ENCODE peak calls at places on chromosomes 2 and 18, in eight cellular contexts. One of them, this sample, is unnamed.

GRCh38 chr2:234178309-234179030 is 128.0 kb downstream of the SPP2 start:
- DNase-seq in tibial artery: no peak
- DNase-seq in fibroblast of lung: peak; percentile 66
- DNase-seq in CD8-positive, alpha-beta T cell: no peak
- DNase-seq in heart right ventricle: no peak
- DNase-seq in body of pancreas: peak; percentile 30
- DNase-seq in mesendoderm: peak; percentile 31
- DNase-seq in PC-3: peak; percentile 83
- DNase-seq in this sample: no peak

GRCh38 chr2:136327162-136327852 is 209.4 kb upstream of the CXCR4 start:
- DNase-seq in tibial artery: no peak
- DNase-seq in fibroblast of lung: peak; percentile 45
- DNase-seq in CD8-positive, alpha-beta T cell: peak; percentile 71
- DNase-seq in heart right ventricle: no peak
- DNase-seq in body of pancreas: no peak
- DNase-seq in mesendoderm: peak; percentile 81
- DNase-seq in PC-3: peak; percentile 62
- DNase-seq in this sample: no peak

GRCh38 chr2:48525269-48525943 is 4.5 kb upstream of the STON1 start:
- DNase-seq in tibial artery: no peak
- DNase-seq in fibroblast of lung: no peak
- DNase-seq in CD8-positive, alpha-beta T cell: no peak
- DNase-seq in heart right ventricle: peak; percentile 42
- DNase-seq in body of pancreas: no peak
- DNase-seq in mesendoderm: no peak
- DNase-seq in PC-3: no peak
- DNase-seq in this sample: peak; percentile 80

GRCh38 chr2:29154610-29155009 is 39.4 kb downstream of the CLIP4 start:
- DNase-seq in tibial artery: no peak
- DNase-seq in fibroblast of lung: no peak
- DNase-seq in CD8-positive, alpha-beta T cell: no peak
- DNase-seq in heart right ventricle: no peak
- DNase-seq in body of pancreas: no peak
- DNase-seq in mesendoderm: no peak
- DNase-seq in PC-3: no peak
- DNase-seq in this sample: no peak

GRCh38 chr18:35267809-35268208 is 22.2 kb downstream of the ZSCAN30 start:
- DNase-seq in tibial artery: no peak
- DNase-seq in fibroblast of lung: no peak
- DNase-seq in CD8-positive, alpha-beta T cell: no peak
- DNase-seq in heart right ventricle: peak; percentile 11
- DNase-seq in body of pancreas: peak; percentile 52
- DNase-seq in mesendoderm: no peak
- DNase-seq in PC-3: no peak
- DNase-seq in this sample: peak; percentile 34

GRCh38 chr18:8526316-8526715 is 82.9 kb upstream of the RAB12 start:
- DNase-seq in tibial artery: no peak
- DNase-seq in fibroblast of lung: no peak
- DNase-seq in CD8-positive, alpha-beta T cell: no peak
- DNase-seq in heart right ventricle: no peak
- DNase-seq in body of pancreas: no peak
- DNase-seq in mesendoderm: no peak
- DNase-seq in PC-3: no peak
- DNase-seq in this sample: no peak

GRCh38 chr18:13318644-13319501 is 100.3 kb downstream of the LDLRAD4 start:
- DNase-seq in tibial artery: no peak
- DNase-seq in fibroblast of lung: peak; percentile 8
- DNase-seq in CD8-positive, alpha-beta T cell: no peak
- DNase-seq in heart right ventricle: no peak
- DNase-seq in body of pancreas: no peak
- DNase-seq in mesendoderm: no peak
- DNase-seq in PC-3: no peak
- DNase-seq in this sample: no peak

GRCh38 chr2:127361929-127362328 is 25.8 kb downstream of the MAP3K2 start:
- DNase-seq in tibial artery: no peak
- DNase-seq in fibroblast of lung: peak; percentile 38
- DNase-seq in CD8-positive, alpha-beta T cell: no peak
- DNase-seq in heart right ventricle: no peak
- DNase-seq in body of pancreas: no peak
- DNase-seq in mesendoderm: no peak
- DNase-seq in PC-3: peak; percentile 13
- DNase-seq in this sample: no peak

GRCh38 chr2:128361376-128362131 is 42.9 kb upstream of the HS6ST1 start:
- DNase-seq in tibial artery: peak; percentile 13
- DNase-seq in fibroblast of lung: no peak
- DNase-seq in CD8-positive, alpha-beta T cell: no peak
- DNase-seq in heart right ventricle: no peak
- DNase-seq in body of pancreas: peak; percentile 88
- DNase-seq in mesendoderm: no peak
- DNase-seq in PC-3: no peak
- DNase-seq in this sample: no peak

GRCh38 chr2:128362889-128363228 is 44.2 kb upstream of the HS6ST1 start:
- DNase-seq in tibial artery: peak; percentile 34
- DNase-seq in fibroblast of lung: peak; percentile 89
- DNase-seq in CD8-positive, alpha-beta T cell: no peak
- DNase-seq in heart right ventricle: no peak
- DNase-seq in body of pancreas: no peak
- DNase-seq in mesendoderm: peak; percentile 99
- DNase-seq in PC-3: no peak
- DNase-seq in this sample: no peak

GRCh38 chr2:128360711-128361110 is 42.0 kb upstream of the HS6ST1 start:
- DNase-seq in tibial artery: no peak
- DNase-seq in fibroblast of lung: no peak
- DNase-seq in CD8-positive, alpha-beta T cell: no peak
- DNase-seq in heart right ventricle: no peak
- DNase-seq in body of pancreas: no peak
- DNase-seq in mesendoderm: no peak
- DNase-seq in PC-3: no peak
- DNase-seq in this sample: no peak

GRCh38 chr2:128363991-128364390 is 45.3 kb upstream of the HS6ST1 start:
- DNase-seq in tibial artery: peak; percentile 17
- DNase-seq in fibroblast of lung: peak; percentile 27
- DNase-seq in CD8-positive, alpha-beta T cell: no peak
- DNase-seq in heart right ventricle: no peak
- DNase-seq in body of pancreas: no peak
- DNase-seq in mesendoderm: peak; percentile 77
- DNase-seq in PC-3: no peak
- DNase-seq in this sample: no peak

DNA sequence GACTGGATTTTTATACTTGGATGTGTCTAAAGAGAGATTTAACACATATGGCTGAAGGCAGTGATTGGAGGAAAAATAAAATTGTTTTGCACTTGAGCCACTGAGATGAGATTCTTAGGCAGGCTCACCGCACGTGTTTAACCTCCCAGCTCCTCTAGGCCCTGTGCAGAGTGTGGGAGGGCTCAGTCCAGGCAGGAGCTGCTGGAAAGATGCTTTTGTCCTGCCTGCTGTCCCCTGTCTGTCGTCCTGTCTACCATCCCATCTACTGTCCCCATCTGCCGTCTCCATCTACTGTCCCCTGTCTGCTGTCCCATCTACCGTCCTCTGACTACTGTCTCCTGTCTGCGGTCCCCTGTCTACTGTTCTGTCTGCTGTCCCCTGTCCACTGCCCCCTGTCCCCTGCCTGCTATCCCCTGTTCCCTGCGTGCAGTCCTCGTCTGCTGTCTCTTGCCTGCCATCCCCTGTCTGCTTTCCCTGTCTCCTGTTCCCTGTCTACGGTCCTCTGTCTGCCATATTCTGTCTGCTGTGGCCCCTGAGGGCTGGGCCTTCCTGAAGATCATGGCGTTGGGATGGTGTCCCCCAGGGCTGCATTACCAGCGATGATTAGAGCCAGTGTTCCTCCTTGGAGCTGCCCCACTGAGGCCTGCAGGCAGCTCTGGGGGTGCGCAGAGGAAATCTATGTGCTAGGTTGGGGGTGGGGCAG is 43.7 kb upstream of the HS6ST1 start:
- DNase-seq in tibial artery: peak; percentile 16
- DNase-seq in fibroblast of lung: no peak
- DNase-seq in CD8-positive, alpha-beta T cell: no peak
- DNase-seq in heart right ventricle: no peak
- DNase-seq in body of pancreas: no peak
- DNase-seq in mesendoderm: no peak
- DNase-seq in PC-3: no peak
- DNase-seq in this sample: no peak
- H3K4me3 ChIP-seq in tibial artery: no peak overlapping the region
- H3K4me3 ChIP-seq in fibroblast of lung: no peak overlapping the region
- H3K4me3 ChIP-seq in CD8-positive, alpha-beta T cell: no peak overlapping the region
- H3K4me3 ChIP-seq in heart right ventricle: no peak overlapping the region
- H3K4me3 ChIP-seq in body of pancreas: no peak overlapping the region
- H3K4me3 ChIP-seq in mesendoderm: no peak overlapping the region
- H3K4me3 ChIP-seq in PC-3: no peak overlapping the region
- H3K4me3 ChIP-seq in this sample: no peak overlapping the region

GRCh38 chr2:222311321-222311977 is 12.7 kb upstream of the PAX3 start:
- DNase-seq in tibial artery: no peak
- DNase-seq in fibroblast of lung: peak; percentile 32
- DNase-seq in CD8-positive, alpha-beta T cell: no peak
- DNase-seq in heart right ventricle: no peak
- DNase-seq in body of pancreas: no peak
- DNase-seq in mesendoderm: peak; percentile 79
- DNase-seq in PC-3: no peak
- DNase-seq in this sample: no peak

GRCh38 chr2:222313816-222314215 is 15.0 kb upstream of the PAX3 start:
- DNase-seq in tibial artery: no peak
- DNase-seq in fibroblast of lung: no peak
- DNase-seq in CD8-positive, alpha-beta T cell: no peak
- DNase-seq in heart right ventricle: no peak
- DNase-seq in body of pancreas: no peak
- DNase-seq in mesendoderm: no peak
- DNase-seq in PC-3: no peak
- DNase-seq in this sample: no peak

GRCh38 chr2:222310747-222311320 is 12.0 kb upstream of the PAX3 start:
- DNase-seq in tibial artery: no peak
- DNase-seq in fibroblast of lung: no peak
- DNase-seq in CD8-positive, alpha-beta T cell: no peak
- DNase-seq in heart right ventricle: no peak
- DNase-seq in body of pancreas: no peak
- DNase-seq in mesendoderm: no peak
- DNase-seq in PC-3: no peak
- DNase-seq in this sample: no peak

GRCh38 chr2:222309766-222310165 is 11.0 kb upstream of the PAX3 start:
- DNase-seq in tibial artery: no peak
- DNase-seq in fibroblast of lung: no peak
- DNase-seq in CD8-positive, alpha-beta T cell: no peak
- DNase-seq in heart right ventricle: no peak
- DNase-seq in body of pancreas: no peak
- DNase-seq in mesendoderm: no peak
- DNase-seq in PC-3: no peak
- DNase-seq in this sample: no peak

DNA sequence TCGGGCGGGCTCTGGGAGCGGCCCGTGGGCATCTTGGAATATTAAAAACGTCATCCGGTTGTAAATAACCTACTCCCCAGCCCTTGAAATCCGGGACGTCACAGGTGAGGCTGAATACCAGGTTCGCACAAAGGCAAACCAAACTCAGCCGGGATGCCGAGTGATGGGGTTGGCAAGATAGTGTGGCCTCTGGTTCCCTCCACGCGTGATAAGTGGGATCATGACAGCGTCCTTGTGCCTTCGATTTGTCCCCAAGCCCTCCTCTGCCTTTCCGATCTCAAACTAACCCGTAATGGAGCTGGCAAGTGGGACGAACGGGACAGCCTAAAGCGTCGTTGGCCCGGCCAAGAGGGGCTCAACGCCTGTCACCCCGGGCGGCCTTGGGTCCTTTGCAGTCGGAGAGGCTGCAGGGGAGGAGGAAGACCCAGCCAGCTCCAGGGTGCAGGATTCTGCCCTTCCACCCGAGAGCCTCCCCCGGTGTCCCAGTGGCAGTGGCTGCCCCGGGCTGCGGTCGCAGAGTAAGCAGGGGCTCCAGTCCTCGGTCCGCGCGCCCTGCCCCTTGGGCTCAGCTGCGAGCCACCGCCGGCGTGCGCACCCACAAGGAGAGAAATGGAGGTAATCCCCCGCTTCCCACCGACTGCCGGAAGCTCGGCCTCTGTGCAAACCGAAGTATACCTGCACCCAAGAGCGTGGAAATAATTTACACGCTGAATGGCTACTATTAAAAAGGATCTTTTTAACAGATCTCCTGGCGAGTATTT is 13.4 kb upstream of the PAX3 start:
- DNase-seq in tibial artery: no peak
- DNase-seq in fibroblast of lung: no peak
- DNase-seq in CD8-positive, alpha-beta T cell: no peak
- DNase-seq in heart right ventricle: no peak
- DNase-seq in body of pancreas: no peak
- DNase-seq in mesendoderm: no peak
- DNase-seq in PC-3: no peak
- DNase-seq in this sample: no peak
- H3K27me3 ChIP-seq in tibial artery: no peaks in the 10 kb centered on the region
- H3K27me3 ChIP-seq in fibroblast of lung: peaks cover 54% of the 10 kb centered on the region
- H3K27me3 ChIP-seq in CD8-positive, alpha-beta T cell: peaks cover 35% of the 10 kb centered on the region
- H3K27me3 ChIP-seq in heart right ventricle: peaks cover 93% of the 10 kb centered on the region
- H3K27me3 ChIP-seq in body of pancreas: peaks cover 45% of the 10 kb centered on the region
- H3K27me3 ChIP-seq in mesendoderm: peaks cover 76% of the 10 kb centered on the region
- H3K27me3 ChIP-seq in PC-3: peaks cover 87% of the 10 kb centered on the region
- H3K27me3 ChIP-seq in this sample: peaks cover 3% of the 10 kb centered on the region

GRCh38 chr2:71831208-71831577 is 316.5 kb downstream of the CYP26B1 start:
- DNase-seq in tibial artery: peak; percentile 61
- DNase-seq in fibroblast of lung: peak; percentile 96
- DNase-seq in CD8-positive, alpha-beta T cell: no peak
- DNase-seq in heart right ventricle: peak; percentile 44
- DNase-seq in body of pancreas: no peak
- DNase-seq in mesendoderm: peak; percentile 45
- DNase-seq in PC-3: peak; percentile 43
- DNase-seq in this sample: peak; percentile 82
- H3K4me3 ChIP-seq in tibial artery: no peak overlapping the region
- H3K4me3 ChIP-seq in fibroblast of lung: no peak overlapping the region
- H3K4me3 ChIP-seq in CD8-positive, alpha-beta T cell: no peak overlapping the region
- H3K4me3 ChIP-seq in heart right ventricle: no peak overlapping the region
- H3K4me3 ChIP-seq in body of pancreas: no peak overlapping the region
- H3K4me3 ChIP-seq in mesendoderm: no peak overlapping the region
- H3K4me3 ChIP-seq in PC-3: no peak overlapping the region
- H3K4me3 ChIP-seq in this sample: no peak overlapping the region

GRCh38 chr2:1207962-1208510 is 205.2 kb upstream of the TPO start:
- DNase-seq in tibial artery: no peak
- DNase-seq in fibroblast of lung: no peak
- DNase-seq in CD8-positive, alpha-beta T cell: no peak
- DNase-seq in heart right ventricle: no peak
- DNase-seq in body of pancreas: no peak
- DNase-seq in mesendoderm: no peak
- DNase-seq in PC-3: no peak
- DNase-seq in this sample: no peak
- H3K27me3 ChIP-seq in tibial artery: no peaks in the 10 kb centered on the region
- H3K27me3 ChIP-seq in fibroblast of lung: no peaks in the 10 kb centered on the region
- H3K27me3 ChIP-seq in CD8-positive, alpha-beta T cell: no peaks in the 10 kb centered on the region
- H3K27me3 ChIP-seq in heart right ventricle: no peaks in the 10 kb centered on the region
- H3K27me3 ChIP-seq in body of pancreas: no peaks in the 10 kb centered on the region
- H3K27me3 ChIP-seq in mesendoderm: no peaks in the 10 kb centered on the region
- H3K27me3 ChIP-seq in PC-3: peaks cover 66% of the 10 kb centered on the region
- H3K27me3 ChIP-seq in this sample: no peaks in the 10 kb centered on the region

DNA sequence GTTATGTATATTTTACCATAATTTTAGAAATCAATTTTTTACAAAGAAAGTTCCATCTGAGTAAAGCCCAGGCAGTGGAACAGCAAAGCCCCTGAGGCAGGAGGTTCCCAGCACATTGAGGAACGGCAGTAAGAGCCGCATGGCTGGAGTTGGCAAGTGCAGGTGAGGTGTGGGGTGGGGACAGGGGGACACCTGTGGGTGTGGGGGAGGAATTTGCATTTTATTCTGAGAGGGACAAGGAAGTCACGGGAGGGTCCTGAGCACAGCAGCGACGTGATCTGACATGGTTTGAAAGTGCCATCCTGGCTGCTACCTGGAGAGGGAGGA is 16.1 kb upstream of the ADI1 start:
- DNase-seq in tibial artery: no peak
- DNase-seq in fibroblast of lung: no peak
- DNase-seq in CD8-positive, alpha-beta T cell: no peak
- DNase-seq in heart right ventricle: no peak
- DNase-seq in body of pancreas: no peak
- DNase-seq in mesendoderm: no peak
- DNase-seq in PC-3: no peak
- DNase-seq in this sample: peak; percentile 60
- H3K4me3 ChIP-seq in tibial artery: peak overlapping the region; percentile 51
- H3K4me3 ChIP-seq in fibroblast of lung: no peak overlapping the region
- H3K4me3 ChIP-seq in CD8-positive, alpha-beta T cell: no peak overlapping the region
- H3K4me3 ChIP-seq in heart right ventricle: peak overlapping the region; percentile 48
- H3K4me3 ChIP-seq in body of pancreas: no peak overlapping the region
- H3K4me3 ChIP-seq in mesendoderm: no peak overlapping the region
- H3K4me3 ChIP-seq in PC-3: peak overlapping the region; percentile 54
- H3K4me3 ChIP-seq in this sample: peak overlapping the region; percentile 35

This sample was measured in right cardiac atrium.